ENCODE peak calls at places on chromosome 19, in four cellular contexts. C, J, S and P are unnamed samples.

GRCh38 chr19:10768369-10768768 is 50.5 kb downstream of the DNM2 start:
- DNase-seq in C (no peak), J (no peak), S (no peak), P (no peak)

GRCh38 chr19:50417138-50417849 is 1.4 kb upstream of the SPIB start:
- DNase-seq in C (no peak), J (no peak), S (no peak), P (no peak)

GRCh38 chr19:18906605-18907519 is 10.9 kb upstream of the CERS1 start:
- DNase-seq in C (no peak), J (no peak), S (no peak), P (no peak)

GRCh38 chr19:5585461-5586299 is 17.9 kb upstream of the TINCR start:
- DNase-seq in C (no peak), J (peak; percentile 31), S (peak; percentile 76), P (no peak)

GRCh38 chr19:29482855-29483640 is 42.7 kb upstream of the VSTM2B start:
- DNase-seq in C (no peak), J (no peak), S (no peak), P (no peak)

GRCh38 chr19:55694656-55695491 is 19.8 kb downstream of the EPN1 start:
- DNase-seq in C (no peak), J (no peak), S (peak; percentile 60), P (peak; percentile 60)

GRCh38 chr19:18894254-18895037 is 1.5 kb downstream of the CERS1 start:
- DNase-seq in C (no peak), J (no peak), S (no peak), P (peak; percentile 61)

GRCh38 chr19:46979103-46979769 is 40.4 kb upstream of the NPAS1 start:
- DNase-seq in C (no peak), J (no peak), S (no peak), P (peak; percentile 68)

GRCh38 chr19:48415395-48415794 is 21.9 kb downstream of the GRIN2D start:
- DNase-seq in C (peak; percentile 78), J (no peak), S (peak; percentile 83), P (peak; percentile 75)